ENCODE peak calls at places on chromosomes 1 and 21, in seven cellular contexts. One of them, this sample, is unnamed.

GRCh38 chr1:8374812-8375211 is 56.9 kb downstream of the SLC45A1 start:
- DNase-seq in AG04450: no peak
- DNase-seq in SJSA1: no peak
- DNase-seq in heart left ventricle: no peak
- DNase-seq in transverse colon: peak
- DNase-seq in fibroblast of lung: peak
- DNase-seq in naive thymus-derived CD4-positive, alpha-beta T cell: no peak
- DNase-seq in this sample: no peak

GRCh38 chr1:59332983-59333382 is 36.1 kb downstream of the FGGY start:
- DNase-seq in fibroblast of lung: peak
- DNase-seq in transverse colon: no peak
- DNase-seq in SJSA1: peak
- DNase-seq in heart left ventricle: no peak
- DNase-seq in AG04450: no peak
- DNase-seq in naive thymus-derived CD4-positive, alpha-beta T cell: no peak
- DNase-seq in this sample: peak

GRCh38 chr1:182198006-182198605 is 136.6 kb upstream of the ZNF648 start:
- DNase-seq in SJSA1: no peak
- DNase-seq in transverse colon: no peak
- DNase-seq in AG04450: no peak
- DNase-seq in naive thymus-derived CD4-positive, alpha-beta T cell: no peak
- DNase-seq in fibroblast of lung: no peak
- DNase-seq in heart left ventricle: no peak
- DNase-seq in this sample: no peak

GRCh38 chr1:41639332-41639936 is 155.0 kb upstream of the EDN2 start:
- DNase-seq in transverse colon: no peak
- DNase-seq in heart left ventricle: no peak
- DNase-seq in AG04450: no peak
- DNase-seq in SJSA1: peak
- DNase-seq in fibroblast of lung: peak
- DNase-seq in naive thymus-derived CD4-positive, alpha-beta T cell: no peak
- DNase-seq in this sample: no peak

GRCh38 chr1:150237746-150238145 is 1.8 kb upstream of the ANP32E start:
- DNase-seq in AG04450: no peak
- DNase-seq in SJSA1: no peak
- DNase-seq in transverse colon: no peak
- DNase-seq in naive thymus-derived CD4-positive, alpha-beta T cell: no peak
- DNase-seq in heart left ventricle: no peak
- DNase-seq in fibroblast of lung: no peak
- DNase-seq in this sample: no peak

GRCh38 chr1:87399701-87400100 is 71.0 kb downstream of the LMO4 start:
- DNase-seq in SJSA1: no peak
- DNase-seq in transverse colon: peak
- DNase-seq in heart left ventricle: no peak
- DNase-seq in fibroblast of lung: peak
- DNase-seq in naive thymus-derived CD4-positive, alpha-beta T cell: no peak
- DNase-seq in AG04450: no peak
- DNase-seq in this sample: no peak

GRCh38 chr1:27868932-27869718 is 3.2 kb upstream of the THEMIS2 start:
- DNase-seq in fibroblast of lung: no peak
- DNase-seq in transverse colon: peak
- DNase-seq in heart left ventricle: no peak
- DNase-seq in naive thymus-derived CD4-positive, alpha-beta T cell: peak
- DNase-seq in AG04450: no peak
- DNase-seq in SJSA1: no peak
- DNase-seq in this sample: no peak

GRCh38 chr1:196181594-196181878 is 426.7 kb downstream of the KCNT2 start:
- DNase-seq in naive thymus-derived CD4-positive, alpha-beta T cell: no peak
- DNase-seq in fibroblast of lung: no peak
- DNase-seq in transverse colon: no peak
- DNase-seq in heart left ventricle: no peak
- DNase-seq in SJSA1: no peak
- DNase-seq in AG04450: no peak
- DNase-seq in this sample: no peak

GRCh38 chr21:41653944-41654625 is 112.8 kb downstream of the RIPK4 start:
- DNase-seq in heart left ventricle: no peak
- DNase-seq in transverse colon: no peak
- DNase-seq in AG04450: no peak
- DNase-seq in fibroblast of lung: peak
- DNase-seq in naive thymus-derived CD4-positive, alpha-beta T cell: no peak
- DNase-seq in SJSA1: peak
- DNase-seq in this sample: no peak

GRCh38 chr1:24619376-24619775 is 23.7 kb upstream of the SRRM1 start:
- DNase-seq in SJSA1: peak
- DNase-seq in fibroblast of lung: no peak
- DNase-seq in AG04450: no peak
- DNase-seq in heart left ventricle: no peak
- DNase-seq in naive thymus-derived CD4-positive, alpha-beta T cell: no peak
- DNase-seq in transverse colon: no peak
- DNase-seq in this sample: no peak

GRCh38 chr21:45571641-45572040 is 29.4 kb upstream of the SLC19A1 start:
- DNase-seq in transverse colon: no peak
- DNase-seq in AG04450: no peak
- DNase-seq in fibroblast of lung: no peak
- DNase-seq in heart left ventricle: no peak
- DNase-seq in SJSA1: no peak
- DNase-seq in naive thymus-derived CD4-positive, alpha-beta T cell: no peak
- DNase-seq in this sample: no peak

GRCh38 chr21:43864806-43865470 is at the start of gene AGPAT3:
- DNase-seq in SJSA1: no peak
- DNase-seq in fibroblast of lung: peak
- DNase-seq in transverse colon: no peak
- DNase-seq in AG04450: no peak
- DNase-seq in heart left ventricle: peak
- DNase-seq in naive thymus-derived CD4-positive, alpha-beta T cell: peak
- DNase-seq in this sample: no peak

GRCh38 chr1:79042117-79042516 is 35.6 kb upstream of the ADGRL4 start:
- DNase-seq in AG04450: peak
- DNase-seq in naive thymus-derived CD4-positive, alpha-beta T cell: no peak
- DNase-seq in SJSA1: peak
- DNase-seq in fibroblast of lung: peak
- DNase-seq in heart left ventricle: no peak
- DNase-seq in transverse colon: no peak
- DNase-seq in this sample: no peak

GRCh38 chr1:160641323-160642280 is 5.2 kb downstream of the SLAMF1 start:
- DNase-seq in transverse colon: no peak
- DNase-seq in AG04450: no peak
- DNase-seq in heart left ventricle: no peak
- DNase-seq in naive thymus-derived CD4-positive, alpha-beta T cell: no peak
- DNase-seq in fibroblast of lung: no peak
- DNase-seq in SJSA1: no peak
- DNase-seq in this sample: no peak

GRCh38 chr1:44113095-44113609 is 5.5 kb upstream of the KLF17 start:
- DNase-seq in heart left ventricle: no peak
- DNase-seq in AG04450: no peak
- DNase-seq in transverse colon: no peak
- DNase-seq in SJSA1: no peak
- DNase-seq in fibroblast of lung: peak
- DNase-seq in naive thymus-derived CD4-positive, alpha-beta T cell: no peak
- DNase-seq in this sample: no peak

GRCh38 chr1:14939527-14940284 is 213.8 kb upstream of the TMEM51 start:
- DNase-seq in naive thymus-derived CD4-positive, alpha-beta T cell: no peak
- DNase-seq in SJSA1: no peak
- DNase-seq in transverse colon: no peak
- DNase-seq in heart left ventricle: no peak
- DNase-seq in AG04450: no peak
- DNase-seq in fibroblast of lung: peak
- DNase-seq in this sample: no peak

GRCh38 chr1:40421694-40422384 is 28.4 kb upstream of the ZFP69B start:
- DNase-seq in fibroblast of lung: peak
- DNase-seq in SJSA1: no peak
- DNase-seq in transverse colon: no peak
- DNase-seq in naive thymus-derived CD4-positive, alpha-beta T cell: no peak
- DNase-seq in AG04450: no peak
- DNase-seq in heart left ventricle: no peak
- DNase-seq in this sample: no peak

GRCh38 chr1:244836135-244836521 is 670 bp downstream of the COX20 start:
- DNase-seq in fibroblast of lung: peak
- DNase-seq in transverse colon: no peak
- DNase-seq in AG04450: no peak
- DNase-seq in heart left ventricle: no peak
- DNase-seq in SJSA1: peak
- DNase-seq in naive thymus-derived CD4-positive, alpha-beta T cell: no peak
- DNase-seq in this sample: no peak

GRCh38 chr21:41622831-41623548 is 115.0 kb upstream of the TMPRSS2 start:
- DNase-seq in heart left ventricle: no peak
- DNase-seq in transverse colon: no peak
- DNase-seq in fibroblast of lung: peak
- DNase-seq in AG04450: no peak
- DNase-seq in SJSA1: peak
- DNase-seq in naive thymus-derived CD4-positive, alpha-beta T cell: no peak
- DNase-seq in this sample: no peak

GRCh38 chr1:154423988-154424326 is 18.8 kb downstream of the IL6R start:
- DNase-seq in transverse colon: no peak
- DNase-seq in SJSA1: no peak
- DNase-seq in heart left ventricle: no peak
- DNase-seq in naive thymus-derived CD4-positive, alpha-beta T cell: no peak
- DNase-seq in AG04450: no peak
- DNase-seq in fibroblast of lung: no peak
- DNase-seq in this sample: no peak

GRCh38 chr1:154420172-154420571 is 15.0 kb downstream of the IL6R start:
- DNase-seq in AG04450: no peak
- DNase-seq in heart left ventricle: peak
- DNase-seq in transverse colon: peak
- DNase-seq in SJSA1: peak
- DNase-seq in fibroblast of lung: peak
- DNase-seq in naive thymus-derived CD4-positive, alpha-beta T cell: no peak
- DNase-seq in this sample: no peak

GRCh38 chr1:154420961-154421924 is 16.1 kb downstream of the IL6R start:
- DNase-seq in heart left ventricle: no peak
- DNase-seq in fibroblast of lung: no peak
- DNase-seq in AG04450: no peak
- DNase-seq in naive thymus-derived CD4-positive, alpha-beta T cell: no peak
- DNase-seq in transverse colon: no peak
- DNase-seq in SJSA1: peak
- DNase-seq in this sample: no peak

GRCh38 chr1:154423303-154423987 is 18.3 kb downstream of the IL6R start:
- DNase-seq in SJSA1: peak
- DNase-seq in heart left ventricle: no peak
- DNase-seq in fibroblast of lung: peak
- DNase-seq in transverse colon: no peak
- DNase-seq in naive thymus-derived CD4-positive, alpha-beta T cell: no peak
- DNase-seq in AG04450: no peak
- DNase-seq in this sample: no peak

DNA sequence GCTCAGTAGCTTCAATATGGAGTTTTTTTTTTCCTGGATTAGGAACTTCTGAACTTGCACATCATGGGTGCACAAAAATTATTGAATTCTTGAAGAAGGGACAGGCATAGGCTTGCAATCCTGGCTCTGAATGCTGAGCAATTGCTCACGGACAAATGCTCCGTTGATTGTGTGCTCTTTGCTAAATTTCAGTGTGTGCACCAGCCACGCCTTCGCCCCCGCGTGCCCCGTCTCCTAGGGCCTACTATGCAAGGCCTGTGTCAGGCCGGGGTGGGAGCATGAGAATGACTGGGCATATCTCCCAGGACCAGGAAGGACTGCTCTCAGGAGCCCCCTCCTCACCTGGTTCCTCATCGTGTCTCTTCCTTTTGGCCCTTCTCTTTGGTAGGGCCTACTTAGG is 17.4 kb downstream of the IL6R start:
- DNase-seq in SJSA1: peak
- DNase-seq in transverse colon: no peak
- DNase-seq in naive thymus-derived CD4-positive, alpha-beta T cell: no peak
- DNase-seq in AG04450: no peak
- DNase-seq in fibroblast of lung: no peak
- DNase-seq in heart left ventricle: no peak
- DNase-seq in this sample: no peak
- H3K27ac ChIP-seq in SJSA1: peak
- H3K27ac ChIP-seq in transverse colon: peak
- H3K27ac ChIP-seq in naive thymus-derived CD4-positive, alpha-beta T cell: no peak
- H3K27ac ChIP-seq in AG04450: no peak
- H3K27ac ChIP-seq in fibroblast of lung: no peak
- H3K27ac ChIP-seq in heart left ventricle: no peak
- H3K27ac ChIP-seq in this sample: peak

DNA sequence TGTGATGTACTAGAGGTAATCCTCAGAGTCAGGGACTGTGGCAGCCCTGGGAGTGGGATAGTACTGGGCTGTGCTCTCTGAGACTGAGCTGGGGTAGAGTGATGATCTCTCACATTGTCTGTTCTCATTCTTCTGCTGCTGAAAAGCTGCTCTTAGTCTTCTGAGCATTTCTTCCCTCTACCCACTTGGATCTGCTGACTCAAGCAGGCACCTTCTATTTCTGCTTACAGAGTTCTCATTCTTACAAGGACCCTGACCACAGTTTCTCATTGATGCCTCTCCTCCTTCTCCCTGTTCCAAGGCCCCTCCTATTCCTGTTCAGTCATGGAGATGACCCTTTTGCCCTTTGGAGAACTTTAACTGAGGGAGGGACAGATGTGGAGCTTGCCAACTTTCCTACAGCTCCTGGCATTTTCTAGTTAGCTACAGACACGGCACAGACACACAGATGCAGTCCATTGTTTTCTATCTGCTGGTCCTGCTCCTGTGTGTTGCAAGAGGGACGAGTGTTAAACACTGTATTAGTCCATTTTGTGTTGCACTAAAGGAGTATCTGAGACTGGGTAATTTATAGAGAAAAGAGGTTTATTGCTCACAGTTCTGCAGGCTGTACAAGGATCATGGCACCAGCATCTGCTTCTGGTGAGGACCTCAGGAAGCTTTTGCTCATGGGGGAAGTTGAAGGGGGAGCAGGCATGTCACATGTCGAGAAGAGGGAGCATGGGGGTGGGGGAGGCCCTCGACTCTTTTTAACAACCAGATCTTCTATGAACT is 12.3 kb downstream of the MAPKAPK2 start:
- DNase-seq in heart left ventricle: no peak
- DNase-seq in SJSA1: no peak
- DNase-seq in AG04450: no peak
- DNase-seq in fibroblast of lung: no peak
- DNase-seq in transverse colon: no peak
- DNase-seq in naive thymus-derived CD4-positive, alpha-beta T cell: no peak
- DNase-seq in this sample: no peak
- H3K27ac ChIP-seq in heart left ventricle: peak
- H3K27ac ChIP-seq in SJSA1: no peak
- H3K27ac ChIP-seq in AG04450: no peak
- H3K27ac ChIP-seq in fibroblast of lung: no peak
- H3K27ac ChIP-seq in transverse colon: no peak
- H3K27ac ChIP-seq in naive thymus-derived CD4-positive, alpha-beta T cell: no peak
- H3K27ac ChIP-seq in this sample: no peak

DNA sequence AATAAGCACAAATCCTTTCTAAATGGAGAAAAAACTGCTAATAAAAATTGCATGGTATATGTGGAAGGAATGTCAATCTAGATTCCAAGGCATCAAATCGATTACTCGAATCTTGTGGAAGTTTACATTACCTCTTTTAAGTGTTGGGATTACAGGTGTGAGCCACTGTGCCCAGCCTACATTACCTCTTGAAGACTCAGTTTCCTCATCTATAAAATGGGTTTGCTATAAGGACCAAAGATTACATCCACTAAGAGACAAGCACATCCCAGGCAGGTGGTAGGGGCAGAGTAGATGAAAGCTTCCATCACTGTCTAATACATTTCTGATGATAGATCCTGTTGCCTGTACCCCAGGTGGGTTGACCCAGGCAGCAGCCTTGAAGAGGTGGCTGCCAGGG is 16.1 kb downstream of the DHCR24 start:
- DNase-seq in heart left ventricle: no peak
- DNase-seq in AG04450: no peak
- DNase-seq in SJSA1: no peak
- DNase-seq in naive thymus-derived CD4-positive, alpha-beta T cell: no peak
- DNase-seq in transverse colon: no peak
- DNase-seq in fibroblast of lung: no peak
- DNase-seq in this sample: no peak
- H3K27ac ChIP-seq in heart left ventricle: no peak
- H3K27ac ChIP-seq in AG04450: no peak
- H3K27ac ChIP-seq in SJSA1: no peak
- H3K27ac ChIP-seq in naive thymus-derived CD4-positive, alpha-beta T cell: no peak
- H3K27ac ChIP-seq in transverse colon: no peak
- H3K27ac ChIP-seq in fibroblast of lung: no peak
- H3K27ac ChIP-seq in this sample: no peak

GRCh38 chr1:173473599-173474011 is 3.5 kb upstream of the PRDX6 start:
- DNase-seq in AG04450: no peak
- DNase-seq in transverse colon: no peak
- DNase-seq in SJSA1: peak
- DNase-seq in naive thymus-derived CD4-positive, alpha-beta T cell: no peak
- DNase-seq in fibroblast of lung: peak
- DNase-seq in heart left ventricle: no peak
- DNase-seq in this sample: no peak
- H3K27ac ChIP-seq in AG04450: peak
- H3K27ac ChIP-seq in transverse colon: no peak
- H3K27ac ChIP-seq in SJSA1: peak
- H3K27ac ChIP-seq in naive thymus-derived CD4-positive, alpha-beta T cell: no peak
- H3K27ac ChIP-seq in fibroblast of lung: peak
- H3K27ac ChIP-seq in heart left ventricle: no peak
- H3K27ac ChIP-seq in this sample: peak